ENCODE peak calls at places on chromosomes 16 and 17, in four cellular contexts. B, A, Z and S are unnamed samples.

GRCh38 chr16:3029499-3030127 is 5.8 kb downstream of the THOC6 start:
- DNase-seq in B (no peak), A (no peak), Z (no peak), S (no peak)

GRCh38 chr17:41367426-41368075 is 2.1 kb downstream of the KRT33B start:
- DNase-seq in B (no peak), A (no peak), Z (no peak), S (no peak)

GRCh38 chr17:78651551-78651950 is 74.4 kb upstream of the DNAH17 start:
- DNase-seq in B (no peak), A (no peak), Z (no peak), S (no peak)

GRCh38 chr17:81477173-81477572 is 35.4 kb downstream of the ACTG1 start:
- DNase-seq in B (no peak), A (no peak), Z (no peak), S (no peak)

GRCh38 chr17:81551458-81552243 is 502 bp downstream of the FAAP100 start:
- DNase-seq in B (no peak), A (no peak), Z (peak; percentile 64), S (no peak)

GRCh38 chr16:67164599-67165061 is at the start of gene HSF4:
- DNase-seq in B (no peak), A (peak; percentile 34), Z (peak; percentile 89), S (peak; percentile 75)

GRCh38 chr16:64094170-64094960 is 1027.5 kb downstream of the CDH11 start:
- DNase-seq in B (peak; percentile 21), A (no peak), Z (no peak), S (no peak)

GRCh38 chr17:62825182-62825581 is 17.1 kb upstream of the MARCHF10 start:
- DNase-seq in B (no peak), A (no peak), Z (no peak), S (no peak)

GRCh38 chr17:43517615-43518386 is 28.3 kb downstream of the ETV4 start:
- DNase-seq in B (no peak), A (no peak), Z (no peak), S (no peak)

GRCh38 chr16:27706156-27706705 is 156.3 kb downstream of the KATNIP start:
- DNase-seq in B (no peak), A (no peak), Z (no peak), S (no peak)

GRCh38 chr16:68360547-68360946 is 49.7 kb downstream of the PRMT7 start:
- DNase-seq in B (no peak), A (no peak), Z (no peak), S (no peak)

GRCh38 chr16:48813485-48813884 is 203.5 kb upstream of the N4BP1 start:
- DNase-seq in B (no peak), A (no peak), Z (no peak), S (no peak)

GRCh38 chr16:49857423-49858181 is 1.7 kb upstream of the ZNF423 start:
- DNase-seq in B (peak; percentile 66), A (no peak), Z (peak; percentile 87), S (peak; percentile 61)

GRCh38 chr16:82062645-82063058 is 27.6 kb downstream of the HSD17B2 start:
- DNase-seq in B (no peak), A (no peak), Z (no peak), S (no peak)

GRCh38 chr17:2087597-2088211 is 32.8 kb downstream of the HIC1 start:
- DNase-seq in B (no peak), A (no peak), Z (peak; percentile 69), S (no peak)

GRCh38 chr17:32774286-32775084 is 102.4 kb downstream of the MYO1D start:
- DNase-seq in B (no peak), A (no peak), Z (no peak), S (no peak)

GRCh38 chr16:17177968-17178880 is 292.5 kb downstream of the XYLT1 start:
- DNase-seq in B (no peak), A (no peak), Z (no peak), S (no peak)

GRCh38 chr17:13135496-13135895 is 117.7 kb upstream of the ELAC2 start:
- DNase-seq in B (peak; percentile 51), A (no peak), Z (no peak), S (no peak)

GRCh38 chr16:89572042-89572441 is 3.5 kb upstream of the CPNE7 start:
- DNase-seq in B (no peak), A (no peak), Z (no peak), S (no peak)

GRCh38 chr17:62965149-62965648 is 836 bp upstream of the TANC2 start:
- DNase-seq in B (no peak), A (no peak), Z (no peak), S (no peak)

GRCh38 chr16:80174416-80174815 is 366.4 kb upstream of the DYNLRB2 start:
- DNase-seq in B (no peak), A (no peak), Z (no peak), S (no peak)

GRCh38 chr17:15508466-15508865 is 41.0 kb upstream of the CDRT4 start:
- DNase-seq in B (no peak), A (no peak), Z (no peak), S (no peak)

DNA sequence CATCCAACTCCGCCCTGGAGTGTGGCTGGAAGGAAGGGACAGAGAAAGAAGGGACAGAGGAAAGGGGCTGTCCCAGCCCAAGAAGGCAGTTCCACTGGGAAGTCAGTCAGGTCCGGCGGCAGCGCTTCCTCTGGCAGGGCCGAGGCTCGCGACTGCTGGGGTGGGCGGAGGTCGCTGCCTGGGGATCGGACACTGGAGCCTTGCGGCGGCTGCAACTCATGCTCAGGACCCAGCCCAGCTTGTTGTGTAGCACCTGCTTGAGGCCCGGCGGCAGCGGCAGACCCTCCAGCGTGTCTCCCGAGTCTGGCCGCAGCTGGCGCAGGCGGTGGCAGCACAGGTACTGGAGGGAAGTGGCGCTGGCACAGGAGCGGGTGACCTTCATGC is 4.0 kb upstream of the MRPS34 start:
- DNase-seq in B (no peak), A (no peak), Z (peak; percentile 46), S (no peak)
- H3K4me3 ChIP-seq in B (no peak overlapping the region), A (no peak overlapping the region), Z (no peak overlapping the region), S (no peak overlapping the region)

GRCh38 chr17:77622627-77623026 is 335.9 kb upstream of the TNRC6C start:
- DNase-seq in B (no peak), A (no peak), Z (no peak), S (no peak)
- H3K4me3 ChIP-seq in B (no peak overlapping the region), A (no peak overlapping the region), Z (no peak overlapping the region), S (no peak overlapping the region)

GRCh38 chr17:36550491-36551417 is 6.0 kb downstream of the GGNBP2 start:
- DNase-seq in B (no peak), A (no peak), Z (no peak), S (no peak)
- H3K4me3 ChIP-seq in B (no peak overlapping the region), A (no peak overlapping the region), Z (no peak overlapping the region), S (no peak overlapping the region)

GRCh38 chr17:39666601-39667261 is 1.5 kb upstream of the PNMT start:
- DNase-seq in B (no peak), A (no peak), Z (peak; percentile 94), S (peak; percentile 85)
- H3K4me3 ChIP-seq in B (no peak overlapping the region), A (no peak overlapping the region), Z (peak overlapping the region; percentile 79), S (peak overlapping the region; percentile 76)

GRCh38 chr17:35732806-35733136 is 1.3 kb downstream of the RASL10B start:
- DNase-seq in B (no peak), A (no peak), Z (no peak), S (no peak)
- H3K4me3 ChIP-seq in B (no peak overlapping the region), A (no peak overlapping the region), Z (no peak overlapping the region), S (peak overlapping the region; percentile 77)

GRCh38 chr17:7238418-7239090 is 703 bp downstream of the PHF23 start:
- DNase-seq in B (no peak), A (no peak), Z (peak; percentile 61), S (no peak)

GRCh38 chr17:7237761-7238417 is 1.4 kb downstream of the PHF23 start:
- DNase-seq in B (peak; percentile 74), A (peak; percentile 79), Z (peak; percentile 89), S (peak; percentile 84)

GRCh38 chr17:7237266-7237760 is 1.9 kb downstream of the PHF23 start:
- DNase-seq in B (no peak), A (no peak), Z (no peak), S (no peak)

GRCh38 chr17:7235693-7236665 is 1.7 kb upstream of the DVL2 start:
- DNase-seq in B (no peak), A (no peak), Z (no peak), S (no peak)

DNA sequence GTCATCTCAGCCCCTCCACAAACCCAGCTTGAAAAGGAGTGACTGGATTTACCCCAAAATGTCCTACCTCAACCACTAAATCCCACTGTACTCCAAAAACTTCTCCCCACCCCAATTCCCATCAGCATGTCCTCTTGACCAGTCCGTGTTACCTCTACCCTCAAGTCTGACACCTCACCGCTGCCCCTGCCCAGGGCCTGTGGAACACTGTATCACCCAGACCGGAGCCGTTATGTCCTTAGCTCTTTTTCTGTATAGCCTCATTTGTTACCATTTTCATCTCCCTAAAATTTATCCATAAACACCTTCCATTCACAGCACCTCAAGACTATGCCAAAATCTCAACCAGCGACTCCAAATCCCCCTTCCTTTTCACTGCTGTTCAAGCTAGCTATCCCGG is 2.4 kb downstream of the PHF23 start:
- DNase-seq in B (no peak), A (no peak), Z (no peak), S (no peak)
- H3K4me3 ChIP-seq in B (no peak overlapping the region), A (peak overlapping the region; percentile 100), Z (peak overlapping the region; percentile 96), S (peak overlapping the region; percentile 97)

GRCh38 chr17:8865811-8866210 is 1.7 kb downstream of the PIK3R6 start:
- DNase-seq in B (no peak), A (no peak), Z (no peak), S (no peak)

GRCh38 chr17:8868529-8868951 is 1.1 kb upstream of the PIK3R6 start:
- DNase-seq in B (no peak), A (no peak), Z (no peak), S (no peak)

GRCh38 chr17:8867361-8867981 is at the start of gene PIK3R6:
- DNase-seq in B (no peak), A (no peak), Z (no peak), S (no peak)

GRCh38 chr17:8869416-8869815 is 1.9 kb upstream of the PIK3R6 start:
- DNase-seq in B (no peak), A (no peak), Z (no peak), S (no peak)

DNA sequence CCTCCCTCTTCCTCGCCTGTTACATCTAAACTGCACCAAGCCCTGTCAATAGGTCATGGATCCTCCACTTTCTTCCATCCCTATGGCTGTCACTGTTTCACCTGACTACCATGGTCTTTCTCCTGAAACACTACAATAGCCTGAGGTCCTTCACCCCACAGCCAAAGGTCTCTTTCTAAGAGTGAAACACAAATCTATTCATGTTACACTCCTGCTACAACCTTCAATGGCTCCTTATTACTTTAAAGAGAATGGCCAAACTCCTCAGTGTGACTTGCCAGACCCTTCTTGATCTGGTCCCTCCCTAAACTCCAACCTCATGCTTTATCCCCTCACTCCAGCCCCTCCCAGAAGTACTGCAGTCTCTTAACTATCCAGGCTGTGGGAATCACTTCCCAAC is 618 bp upstream of the PIK3R6 start:
- DNase-seq in B (no peak), A (no peak), Z (no peak), S (no peak)
- H3K4me3 ChIP-seq in B (no peak overlapping the region), A (no peak overlapping the region), Z (no peak overlapping the region), S (no peak overlapping the region)